ENCODE peak calls at places on chromosomes 5 and 9, in six cellular contexts. One of them, this sample, is unnamed.

GRCh38 chr9:118785456-118785855 is 583.8 kb downstream of the BRINP1 start:
- DNase-seq in brain microvascular endothelial cell: no peak
- DNase-seq in tibial artery: no peak
- DNase-seq in GM23248: no peak
- DNase-seq in ovary: no peak
- DNase-seq in vagina: no peak
- DNase-seq in this sample: no peak

GRCh38 chr9:130770679-130771442 is 64.2 kb upstream of the ABL1 start:
- DNase-seq in GM23248: peak; percentile 76
- DNase-seq in ovary: no peak
- DNase-seq in vagina: no peak
- DNase-seq in tibial artery: no peak
- DNase-seq in brain microvascular endothelial cell: peak; percentile 68
- DNase-seq in this sample: peak; percentile 68

GRCh38 chr5:61563401-61563800 is 231.3 kb downstream of the ZSWIM6 start:
- DNase-seq in vagina: no peak
- DNase-seq in GM23248: no peak
- DNase-seq in ovary: no peak
- DNase-seq in tibial artery: no peak
- DNase-seq in brain microvascular endothelial cell: peak; percentile 13
- DNase-seq in this sample: peak; percentile 96

GRCh38 chr5:38403407-38403806 is 145.0 kb downstream of the EGFLAM start:
- DNase-seq in brain microvascular endothelial cell: peak; percentile 69
- DNase-seq in GM23248: no peak
- DNase-seq in ovary: no peak
- DNase-seq in tibial artery: no peak
- DNase-seq in vagina: no peak
- DNase-seq in this sample: no peak

GRCh38 chr5:14706615-14707021 is 42.1 kb downstream of the OTULIN start:
- DNase-seq in tibial artery: no peak
- DNase-seq in brain microvascular endothelial cell: peak; percentile 27
- DNase-seq in ovary: no peak
- DNase-seq in vagina: no peak
- DNase-seq in GM23248: peak; percentile 77
- DNase-seq in this sample: peak; percentile 20

GRCh38 chr5:14374100-14374499 is 207.5 kb upstream of the OTULINL start:
- DNase-seq in ovary: no peak
- DNase-seq in brain microvascular endothelial cell: no peak
- DNase-seq in tibial artery: no peak
- DNase-seq in vagina: no peak
- DNase-seq in GM23248: no peak
- DNase-seq in this sample: no peak

GRCh38 chr5:52693279-52693678 is 94.4 kb upstream of the ITGA1 start:
- DNase-seq in brain microvascular endothelial cell: no peak
- DNase-seq in tibial artery: peak; percentile 66
- DNase-seq in ovary: peak; percentile 26
- DNase-seq in vagina: no peak
- DNase-seq in GM23248: peak; percentile 64
- DNase-seq in this sample: peak; percentile 58

GRCh38 chr9:79104216-79104615 is 467.5 kb upstream of the TLE4 start:
- DNase-seq in GM23248: no peak
- DNase-seq in vagina: no peak
- DNase-seq in ovary: no peak
- DNase-seq in brain microvascular endothelial cell: no peak
- DNase-seq in tibial artery: no peak
- DNase-seq in this sample: no peak

GRCh38 chr5:147690595-147690994 is 91.9 kb downstream of the JAKMIP2 start:
- DNase-seq in GM23248: no peak
- DNase-seq in brain microvascular endothelial cell: no peak
- DNase-seq in tibial artery: no peak
- DNase-seq in vagina: no peak
- DNase-seq in ovary: no peak
- DNase-seq in this sample: peak; percentile 25

GRCh38 chr5:73022480-73023169 is 66.8 kb downstream of the FCHO2 start:
- DNase-seq in tibial artery: no peak
- DNase-seq in GM23248: peak; percentile 8
- DNase-seq in vagina: no peak
- DNase-seq in brain microvascular endothelial cell: no peak
- DNase-seq in ovary: no peak
- DNase-seq in this sample: no peak

GRCh38 chr9:11233693-11234092 is 620.9 kb upstream of the PTPRD start:
- DNase-seq in ovary: no peak
- DNase-seq in tibial artery: no peak
- DNase-seq in GM23248: no peak
- DNase-seq in brain microvascular endothelial cell: no peak
- DNase-seq in vagina: no peak
- DNase-seq in this sample: no peak

GRCh38 chr9:123651273-123651672 is 278.7 kb downstream of the DENND1A start:
- DNase-seq in ovary: no peak
- DNase-seq in brain microvascular endothelial cell: no peak
- DNase-seq in tibial artery: no peak
- DNase-seq in GM23248: no peak
- DNase-seq in vagina: no peak
- DNase-seq in this sample: peak; percentile 79

GRCh38 chr5:19891658-19892057 is 96.3 kb downstream of the CDH18 start:
- DNase-seq in tibial artery: no peak
- DNase-seq in vagina: no peak
- DNase-seq in brain microvascular endothelial cell: peak; percentile 3
- DNase-seq in ovary: no peak
- DNase-seq in GM23248: peak; percentile 60
- DNase-seq in this sample: no peak

GRCh38 chr5:171858303-171858702 is 72.7 kb downstream of the SMIM23 start:
- DNase-seq in vagina: no peak
- DNase-seq in GM23248: peak; percentile 22
- DNase-seq in ovary: no peak
- DNase-seq in tibial artery: no peak
- DNase-seq in brain microvascular endothelial cell: no peak
- DNase-seq in this sample: no peak

GRCh38 chr5:75018805-75019587 is 33.4 kb downstream of the GCNT4 start:
- DNase-seq in brain microvascular endothelial cell: no peak
- DNase-seq in tibial artery: no peak
- DNase-seq in vagina: no peak
- DNase-seq in GM23248: no peak
- DNase-seq in ovary: no peak
- DNase-seq in this sample: no peak

GRCh38 chr9:20941177-20941690 is 90.2 kb downstream of the HACD4 start:
- DNase-seq in vagina: no peak
- DNase-seq in ovary: peak; percentile 41
- DNase-seq in brain microvascular endothelial cell: peak; percentile 52
- DNase-seq in GM23248: peak; percentile 84
- DNase-seq in tibial artery: no peak
- DNase-seq in this sample: peak; percentile 79

GRCh38 chr5:10747678-10748622 is 13.1 kb downstream of the DAP start:
- DNase-seq in GM23248: no peak
- DNase-seq in vagina: no peak
- DNase-seq in brain microvascular endothelial cell: no peak
- DNase-seq in ovary: no peak
- DNase-seq in tibial artery: no peak
- DNase-seq in this sample: peak; percentile 21

GRCh38 chr5:110768138-110768845 is 29.5 kb downstream of the SLC25A46 start:
- DNase-seq in vagina: no peak
- DNase-seq in GM23248: peak; percentile 71
- DNase-seq in brain microvascular endothelial cell: peak; percentile 11
- DNase-seq in tibial artery: no peak
- DNase-seq in ovary: no peak
- DNase-seq in this sample: no peak

GRCh38 chr5:155697236-155697635 is 629.7 kb upstream of the SGCD start:
- DNase-seq in brain microvascular endothelial cell: no peak
- DNase-seq in tibial artery: no peak
- DNase-seq in ovary: no peak
- DNase-seq in GM23248: no peak
- DNase-seq in vagina: no peak
- DNase-seq in this sample: no peak

GRCh38 chr9:504921-505821 is 290.5 kb downstream of the DOCK8 start:
- DNase-seq in tibial artery: no peak
- DNase-seq in vagina: peak; percentile 87
- DNase-seq in GM23248: peak; percentile 27
- DNase-seq in brain microvascular endothelial cell: no peak
- DNase-seq in ovary: peak; percentile 38
- DNase-seq in this sample: peak; percentile 30

GRCh38 chr5:177489119-177489716 is 8.2 kb downstream of the PDLIM7 start:
- DNase-seq in ovary: no peak
- DNase-seq in tibial artery: no peak
- DNase-seq in brain microvascular endothelial cell: no peak
- DNase-seq in vagina: no peak
- DNase-seq in GM23248: no peak
- DNase-seq in this sample: peak; percentile 52

GRCh38 chr9:21919377-21920362 is 74.5 kb downstream of the CDKN2A start:
- DNase-seq in ovary: no peak
- DNase-seq in vagina: no peak
- DNase-seq in tibial artery: no peak
- DNase-seq in GM23248: peak; percentile 56
- DNase-seq in brain microvascular endothelial cell: peak; percentile 57
- DNase-seq in this sample: peak; percentile 77

GRCh38 chr5:176446884-176447537 is 1.2 kb upstream of the FAF2 start:
- DNase-seq in brain microvascular endothelial cell: no peak
- DNase-seq in ovary: peak; percentile 30
- DNase-seq in tibial artery: peak; percentile 65
- DNase-seq in GM23248: peak; percentile 28
- DNase-seq in vagina: peak; percentile 87
- DNase-seq in this sample: peak; percentile 17

GRCh38 chr9:121207371-121207940 is 5.8 kb upstream of the RAB14 start:
- DNase-seq in vagina: no peak
- DNase-seq in ovary: no peak
- DNase-seq in brain microvascular endothelial cell: no peak
- DNase-seq in tibial artery: no peak
- DNase-seq in GM23248: no peak
- DNase-seq in this sample: no peak

GRCh38 chr5:142399899-142400298 is 75.1 kb upstream of the SPRY4 start:
- DNase-seq in tibial artery: no peak
- DNase-seq in vagina: no peak
- DNase-seq in GM23248: peak; percentile 23
- DNase-seq in ovary: no peak
- DNase-seq in brain microvascular endothelial cell: no peak
- DNase-seq in this sample: peak; percentile 12

GRCh38 chr9:122118343-122119165 is 25.4 kb upstream of the TTLL11 start:
- DNase-seq in tibial artery: no peak
- DNase-seq in brain microvascular endothelial cell: no peak
- DNase-seq in GM23248: no peak
- DNase-seq in ovary: no peak
- DNase-seq in vagina: no peak
- DNase-seq in this sample: no peak

GRCh38 chr9:38486056-38486455 is 61.8 kb upstream of the IGFBPL1 start:
- DNase-seq in tibial artery: no peak
- DNase-seq in ovary: no peak
- DNase-seq in GM23248: no peak
- DNase-seq in brain microvascular endothelial cell: no peak
- DNase-seq in vagina: no peak
- DNase-seq in this sample: no peak

GRCh38 chr9:4177970-4178758 is 121.7 kb downstream of the GLIS3 start:
- DNase-seq in tibial artery: no peak
- DNase-seq in GM23248: no peak
- DNase-seq in vagina: no peak
- DNase-seq in ovary: no peak
- DNase-seq in brain microvascular endothelial cell: no peak
- DNase-seq in this sample: no peak

GRCh38 chr9:4171519-4171918 is 128.3 kb downstream of the GLIS3 start:
- DNase-seq in GM23248: no peak
- DNase-seq in tibial artery: no peak
- DNase-seq in vagina: no peak
- DNase-seq in brain microvascular endothelial cell: no peak
- DNase-seq in ovary: no peak
- DNase-seq in this sample: peak; percentile 20

GRCh38 chr9:4174781-4175180 is 125.1 kb downstream of the GLIS3 start:
- DNase-seq in tibial artery: no peak
- DNase-seq in ovary: no peak
- DNase-seq in vagina: no peak
- DNase-seq in GM23248: no peak
- DNase-seq in brain microvascular endothelial cell: no peak
- DNase-seq in this sample: peak; percentile 46

GRCh38 chr9:4180907-4181605 is 118.8 kb downstream of the GLIS3 start:
- DNase-seq in tibial artery: no peak
- DNase-seq in ovary: no peak
- DNase-seq in vagina: no peak
- DNase-seq in brain microvascular endothelial cell: no peak
- DNase-seq in GM23248: no peak
- DNase-seq in this sample: no peak

DNA sequence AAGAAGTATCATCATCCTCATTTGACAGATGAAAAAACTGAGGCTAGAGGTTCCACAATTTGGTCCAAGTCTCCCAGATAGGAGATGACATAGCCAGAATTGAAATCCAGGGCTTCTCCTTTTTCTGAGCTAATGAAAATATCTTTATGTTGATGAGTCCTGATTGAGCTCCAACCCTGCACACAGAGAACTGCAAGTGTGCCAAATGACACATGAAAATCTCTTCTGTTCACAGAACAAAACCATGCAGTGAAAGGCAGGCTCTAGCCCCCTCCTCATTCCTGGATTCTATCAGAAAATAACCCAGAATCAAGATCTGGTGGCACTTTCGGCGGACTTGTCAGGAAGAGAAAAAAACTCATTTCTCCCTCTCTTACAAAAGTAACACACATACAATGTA is 124.0 kb downstream of the GLIS3 start:
- DNase-seq in vagina: no peak
- DNase-seq in brain microvascular endothelial cell: no peak
- DNase-seq in GM23248: peak; percentile 34
- DNase-seq in ovary: no peak
- DNase-seq in tibial artery: no peak
- DNase-seq in this sample: no peak
- H3K27ac ChIP-seq in vagina: no peak overlapping the region
- H3K27ac ChIP-seq in brain microvascular endothelial cell: no peak overlapping the region
- H3K27ac ChIP-seq in GM23248: no peak overlapping the region
- H3K27ac ChIP-seq in ovary: no peak overlapping the region
- H3K27ac ChIP-seq in tibial artery: peak overlapping the region; percentile 14
- H3K27ac ChIP-seq in this sample: no peak overlapping the region

DNA sequence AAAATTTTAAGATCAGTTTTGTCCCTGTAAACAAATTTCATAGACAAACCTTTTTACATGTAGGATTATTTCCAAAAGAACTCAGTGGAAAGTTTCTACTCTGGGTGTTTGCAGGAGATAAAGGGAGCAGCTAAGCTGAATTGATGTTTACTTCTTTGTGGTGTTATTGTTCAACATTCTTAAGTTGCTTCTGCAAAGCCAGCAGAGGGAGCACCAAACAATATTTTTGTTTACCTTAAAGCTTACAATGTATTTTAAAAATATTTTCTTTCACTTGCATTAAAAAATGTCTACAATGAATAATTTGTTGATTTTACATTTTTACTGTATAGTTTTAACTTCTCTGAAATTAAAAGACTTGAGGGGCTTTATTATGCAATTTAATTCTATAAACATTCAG is 135.5 kb downstream of the ATG10 start:
- DNase-seq in vagina: no peak
- DNase-seq in GM23248: peak; percentile 47
- DNase-seq in ovary: no peak
- DNase-seq in brain microvascular endothelial cell: no peak
- DNase-seq in tibial artery: no peak
- DNase-seq in this sample: no peak
- H3K27ac ChIP-seq in vagina: no peak overlapping the region
- H3K27ac ChIP-seq in GM23248: no peak overlapping the region
- H3K27ac ChIP-seq in ovary: no peak overlapping the region
- H3K27ac ChIP-seq in brain microvascular endothelial cell: no peak overlapping the region
- H3K27ac ChIP-seq in tibial artery: peak overlapping the region; percentile 38
- H3K27ac ChIP-seq in this sample: no peak overlapping the region

GRCh38 chr5:77211013-77211690 is 672 bp downstream of the PDE8B start:
- DNase-seq in GM23248: peak; percentile 34
- DNase-seq in vagina: no peak
- DNase-seq in brain microvascular endothelial cell: no peak
- DNase-seq in ovary: no peak
- DNase-seq in tibial artery: no peak
- DNase-seq in this sample: no peak
- H3K27ac ChIP-seq in GM23248: no peak overlapping the region
- H3K27ac ChIP-seq in vagina: peak overlapping the region; percentile 54
- H3K27ac ChIP-seq in brain microvascular endothelial cell: no peak overlapping the region
- H3K27ac ChIP-seq in ovary: no peak overlapping the region
- H3K27ac ChIP-seq in tibial artery: peak overlapping the region; percentile 13
- H3K27ac ChIP-seq in this sample: no peak overlapping the region

GRCh38 chr9:2570615-2571479 is 50.7 kb upstream of the VLDLR start:
- DNase-seq in GM23248: peak; percentile 45
- DNase-seq in vagina: no peak
- DNase-seq in ovary: peak; percentile 88
- DNase-seq in brain microvascular endothelial cell: peak; percentile 74
- DNase-seq in tibial artery: peak; percentile 90
- DNase-seq in this sample: peak; percentile 82
- H3K27ac ChIP-seq in GM23248: no peak overlapping the region
- H3K27ac ChIP-seq in vagina: no peak overlapping the region
- H3K27ac ChIP-seq in ovary: no peak overlapping the region
- H3K27ac ChIP-seq in brain microvascular endothelial cell: peak overlapping the region; percentile 25
- H3K27ac ChIP-seq in tibial artery: peak overlapping the region; percentile 62
- H3K27ac ChIP-seq in this sample: no peak overlapping the region